ENCODE peak calls at places on chromosomes 2 and 18, in four cellular contexts. T, M, R and H are unnamed samples.

GRCh38 chr2:381181-381580 is 93.3 kb upstream of the ALKAL2 start:
- DNase-seq in M (peak; percentile 30), T (no peak), R (no peak), H (no peak)

GRCh38 chr2:43131051-43131889 is 95.1 kb downstream of the ZFP36L2 start:
- DNase-seq in R (peak; percentile 87), T (peak; percentile 63), M (peak; percentile 82), H (peak; percentile 75)

GRCh38 chr18:32761231-32761785 is 11.5 kb downstream of the KLHL14 start:
- DNase-seq in R (no peak), M (no peak), T (no peak), H (no peak)

GRCh38 chr18:9017900-9018217 is 84.6 kb upstream of the NDUFV2 start:
- DNase-seq in R (no peak), T (no peak), M (no peak), H (no peak)

GRCh38 chr2:181807526-181807925 is 84.0 kb upstream of the ITPRID2 start:
- DNase-seq in R (no peak), M (no peak), T (no peak), H (peak; percentile 68)

GRCh38 chr2:158725496-158725895 is 69.6 kb upstream of the DAPL1 start:
- DNase-seq in R (no peak), M (peak; percentile 44), T (no peak), H (no peak)

GRCh38 chr2:228474466-228474865 is 293.0 kb upstream of the SPHKAP start:
- DNase-seq in M (no peak), R (no peak), T (no peak), H (no peak)

GRCh38 chr2:238913931-238914647 is 66.2 kb downstream of the TWIST2 start:
- DNase-seq in M (no peak), T (no peak), R (peak; percentile 6), H (no peak)

GRCh38 chr2:216292886-216293291 is 79.4 kb downstream of the MARCHF4 start:
- DNase-seq in T (no peak), R (peak; percentile 38), M (no peak), H (no peak)

GRCh38 chr2:3044587-3045317 is 332.9 kb downstream of the EIPR1 start:
- DNase-seq in M (no peak), T (no peak), R (peak; percentile 27), H (no peak)

GRCh38 chr2:129016972-129017371 is 698.3 kb upstream of the HS6ST1 start:
- DNase-seq in R (no peak), M (no peak), T (no peak), H (no peak)

GRCh38 chr2:11802782-11803191 is 56.4 kb downstream of the LPIN1 start:
- DNase-seq in T (no peak), R (no peak), M (no peak), H (no peak)

GRCh38 chr2:131004446-131005209 is 88.6 kb downstream of the FAM168B start:
- DNase-seq in R (no peak), T (no peak), M (no peak), H (no peak)

GRCh38 chr18:25737710-25738251 is 352.6 kb downstream of the SS18 start:
- DNase-seq in T (peak; percentile 81), M (no peak), R (no peak), H (peak; percentile 82)

GRCh38 chr18:14919666-14920065 is 171.7 kb downstream of the ANKRD30B start:
- DNase-seq in T (no peak), R (no peak), M (no peak), H (no peak)

GRCh38 chr2:145360129-145360780 is 840.3 kb upstream of the ZEB2 start:
- DNase-seq in M (no peak), R (no peak), T (no peak), H (no peak)

GRCh38 chr2:102686479-102687439 is 67.4 kb downstream of the SLC9A2 start:
- DNase-seq in M (no peak), T (no peak), R (no peak), H (no peak)

GRCh38 chr2:229300814-229301213 is 29.7 kb upstream of the PID1 start:
- DNase-seq in R (no peak), T (no peak), M (no peak), H (no peak)

GRCh38 chr18:29594494-29594893 is 1417.6 kb upstream of the CDH2 start:
- DNase-seq in M (no peak), R (no peak), T (no peak), H (no peak)

GRCh38 chr2:154664248-154664647 is 34.2 kb upstream of the KCNJ3 start:
- DNase-seq in M (no peak), T (no peak), R (no peak), H (no peak)

GRCh38 chr18:57943723-57944122 is 100.3 kb upstream of the NEDD4L start:
- DNase-seq in R (no peak), M (no peak), T (peak; percentile 21), H (no peak)

GRCh38 chr2:30915485-30915884 is 108.2 kb upstream of the CAPN13 start:
- DNase-seq in T (no peak), R (peak; percentile 25), M (peak; percentile 74), H (no peak)

GRCh38 chr2:23603581-23603980 is 218.6 kb downstream of the KLHL29 start:
- DNase-seq in M (no peak), R (no peak), T (no peak), H (no peak)

DNA sequence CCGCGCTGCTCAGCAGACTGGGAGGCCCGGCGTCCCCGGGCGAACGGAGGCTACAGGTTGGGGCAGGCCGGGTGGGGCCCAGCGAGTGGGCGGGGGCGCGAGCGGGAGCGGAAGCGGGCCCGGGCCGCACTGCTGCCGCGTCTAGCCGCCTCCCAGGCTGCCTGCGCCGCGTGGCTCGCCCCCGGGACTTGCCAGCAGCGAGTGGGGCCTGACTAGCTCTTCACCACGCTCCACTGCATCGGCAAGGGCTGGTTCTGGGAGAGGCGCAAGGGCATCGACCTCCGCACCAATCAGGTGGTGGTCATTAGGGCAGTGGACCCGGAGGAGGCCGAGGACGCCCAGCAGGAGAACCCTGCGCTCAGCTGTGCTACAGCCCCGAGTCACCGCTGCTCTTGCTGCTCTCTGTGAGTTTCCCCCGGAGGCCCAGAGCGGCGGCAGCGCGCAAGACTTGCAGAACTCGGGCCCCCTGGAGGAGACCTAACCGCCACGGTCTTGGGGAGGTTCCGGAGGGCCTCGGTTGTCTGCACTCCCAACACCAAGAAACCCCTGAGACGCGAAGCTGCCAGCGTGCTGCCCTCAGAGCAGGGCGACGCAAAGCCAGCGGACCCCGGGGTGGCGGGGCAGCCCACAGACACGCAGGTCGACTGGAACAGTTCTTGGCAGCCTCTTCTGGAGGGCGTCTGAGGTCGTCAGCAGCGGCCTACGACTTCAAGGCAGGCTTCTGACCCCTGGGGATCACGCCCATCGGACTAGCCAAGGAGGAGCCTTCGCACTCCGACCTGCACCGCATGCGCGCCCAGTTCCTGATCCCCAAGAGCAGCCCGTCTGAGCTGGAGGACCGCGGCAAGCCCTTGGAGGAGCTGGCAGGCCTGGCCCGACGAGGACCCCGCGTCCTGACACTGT is 27.2 kb upstream of the PTPN2 start:
- DNase-seq in M (peak; percentile 62), T (no peak), R (peak; percentile 24), H (no peak)
- H3K4me3 ChIP-seq in M (no peak overlapping the region), T (no peak overlapping the region), R (no peak overlapping the region), H (peak overlapping the region; percentile 39)

GRCh38 chr2:38099096-38099997 is 23.4 kb upstream of the CYP1B1 start:
- DNase-seq in R (no peak), M (peak; percentile 55), T (no peak), H (no peak)
- H3K4me3 ChIP-seq in R (no peak overlapping the region), M (no peak overlapping the region), T (no peak overlapping the region), H (peak overlapping the region; percentile 1)

GRCh38 chr2:61320181-61320580 is 150.7 kb downstream of the USP34 start:
- DNase-seq in M (no peak), T (no peak), R (no peak), H (no peak)

GRCh38 chr2:61318553-61318952 is 152.3 kb downstream of the USP34 start:
- DNase-seq in R (no peak), T (no peak), M (no peak), H (no peak)
- H3K4me3 ChIP-seq in R (no peak overlapping the region), T (no peak overlapping the region), M (no peak overlapping the region), H (no peak overlapping the region)

GRCh38 chr2:133667085-133667484 is 98.8 kb upstream of the NCKAP5 start:
- DNase-seq in T (no peak), M (no peak), R (no peak), H (no peak)
- H3K4me3 ChIP-seq in T (no peak overlapping the region), M (no peak overlapping the region), R (no peak overlapping the region), H (no peak overlapping the region)

DNA sequence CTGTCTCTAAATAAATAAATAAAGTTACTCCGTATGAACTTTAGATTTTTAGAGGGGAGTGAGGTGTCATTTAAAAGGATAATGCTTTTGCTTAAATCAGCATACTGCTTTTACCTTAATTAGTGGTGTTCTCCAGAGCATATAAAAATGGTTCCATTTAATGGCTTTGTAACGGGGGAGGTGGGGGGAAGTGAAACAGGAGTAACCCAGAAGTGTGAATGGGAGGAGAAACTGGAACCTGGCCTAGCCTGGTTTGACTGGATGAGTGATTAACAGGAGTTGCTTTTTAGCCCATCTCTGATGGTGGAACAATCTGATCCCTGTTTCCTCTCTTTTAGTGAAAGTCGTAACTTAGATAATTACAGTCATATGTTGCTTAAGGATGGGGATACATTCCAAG is 1.6 kb downstream of the CNDP2 start:
- DNase-seq in T (no peak), M (no peak), R (no peak), H (no peak)
- H3K4me3 ChIP-seq in T (no peak overlapping the region), M (no peak overlapping the region), R (no peak overlapping the region), H (no peak overlapping the region)

GRCh38 chr2:236536727-236537398 is 32.8 kb upstream of the ACKR3 start:
- DNase-seq in R (no peak), T (no peak), M (no peak), H (no peak)
- H3K4me3 ChIP-seq in R (no peak overlapping the region), T (no peak overlapping the region), M (no peak overlapping the region), H (no peak overlapping the region)

GRCh38 chr2:218500501-218501060 is 67.6 kb downstream of the USP37 start:
- DNase-seq in M (no peak), R (no peak), T (no peak), H (no peak)

GRCh38 chr2:218508299-218508698 is 59.9 kb downstream of the USP37 start:
- DNase-seq in R (no peak), M (no peak), T (no peak), H (no peak)

GRCh38 chr2:218501665-218502064 is 66.5 kb downstream of the USP37 start:
- DNase-seq in R (no peak), M (no peak), T (peak; percentile 23), H (peak; percentile 56)

GRCh38 chr2:218505754-218506371 is 62.3 kb downstream of the USP37 start:
- DNase-seq in T (no peak), R (no peak), M (no peak), H (no peak)
- H3K4me3 ChIP-seq in T (no peak overlapping the region), R (no peak overlapping the region), M (no peak overlapping the region), H (no peak overlapping the region)

DNA sequence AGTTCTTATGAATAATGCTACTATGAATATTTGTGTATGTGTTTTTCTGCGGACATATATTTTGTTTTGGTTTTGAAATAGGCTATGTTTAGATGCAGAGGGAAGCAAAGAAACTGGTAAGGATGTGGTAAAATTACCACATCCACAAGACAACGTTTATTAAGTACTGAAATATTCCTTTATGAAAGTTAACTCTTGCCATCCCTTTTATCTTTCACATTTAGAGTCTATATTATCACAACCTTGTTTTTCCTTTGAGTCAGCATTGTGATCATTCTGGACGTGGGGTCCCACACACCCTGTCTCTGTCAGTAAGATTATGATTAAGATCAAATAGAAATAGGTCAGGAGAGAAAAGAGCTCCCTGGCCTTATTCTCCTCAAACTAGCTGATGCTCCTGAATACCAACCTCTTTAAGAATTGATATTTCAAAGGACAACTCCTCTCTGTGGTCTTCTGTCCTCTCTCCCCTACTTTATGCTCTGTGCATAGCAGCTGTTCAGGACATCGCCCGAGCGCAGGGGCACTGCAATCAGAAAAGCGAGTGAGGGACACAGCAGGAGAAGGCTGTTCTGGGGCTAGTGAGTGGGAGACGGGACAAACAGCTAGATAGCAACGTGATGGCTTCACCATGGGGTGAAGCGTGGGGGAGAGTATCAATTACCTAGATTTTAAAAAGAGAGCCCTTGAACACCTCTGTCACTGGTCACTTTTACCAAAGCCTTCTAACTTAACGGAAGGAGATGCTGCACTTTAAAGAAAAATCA is 12.2 kb downstream of the METAP1D start:
- DNase-seq in R (no peak), T (no peak), M (peak; percentile 31), H (no peak)
- H3K4me3 ChIP-seq in R (no peak overlapping the region), T (no peak overlapping the region), M (no peak overlapping the region), H (no peak overlapping the region)

GRCh38 chr2:240584486-240585031 is 2.0 kb upstream of the CAPN10 start:
- DNase-seq in T (no peak), M (peak; percentile 68), R (peak; percentile 21), H (no peak)
- H3K4me3 ChIP-seq in T (peak overlapping the region; percentile 99), M (no peak overlapping the region), R (no peak overlapping the region), H (no peak overlapping the region)